ENCODE peak calls at places on chromosomes 11 and 22, in seven cellular contexts. One of them, this sample, is unnamed. For H3K36me3, the result is how much of the 10 kb centered on the place peaks cover.

GRCh38 chr11:5737091-5737490 is 843 bp downstream of the OR56B1 start:
- DNase-seq in PC-9: no peak
- DNase-seq in tibial artery: no peak
- DNase-seq in CD8-positive, alpha-beta T cell: no peak
- DNase-seq in upper lobe of right lung: no peak
- DNase-seq in GM23338: no peak
- DNase-seq in Peyer's patch: no peak
- DNase-seq in this sample: no peak

GRCh38 chr11:20088368-20089260 is 71.7 kb downstream of the DBX1 start:
- DNase-seq in PC-9: no peak
- DNase-seq in GM23338: no peak
- DNase-seq in tibial artery: no peak
- DNase-seq in Peyer's patch: no peak
- DNase-seq in CD8-positive, alpha-beta T cell: no peak
- DNase-seq in upper lobe of right lung: no peak
- DNase-seq in this sample: no peak

GRCh38 chr11:109547356-109548027 is 125.5 kb downstream of the C11orf87 start:
- DNase-seq in upper lobe of right lung: no peak
- DNase-seq in CD8-positive, alpha-beta T cell: no peak
- DNase-seq in GM23338: no peak
- DNase-seq in tibial artery: no peak
- DNase-seq in PC-9: peak
- DNase-seq in Peyer's patch: no peak
- DNase-seq in this sample: no peak

GRCh38 chr22:48057116-48057835 is 1294.8 kb downstream of the TBC1D22A start:
- DNase-seq in GM23338: no peak
- DNase-seq in CD8-positive, alpha-beta T cell: no peak
- DNase-seq in Peyer's patch: no peak
- DNase-seq in PC-9: no peak
- DNase-seq in tibial artery: peak
- DNase-seq in upper lobe of right lung: peak
- DNase-seq in this sample: no peak

GRCh38 chr11:3146612-3147256 is 18.4 kb downstream of the OSBPL5 start:
- DNase-seq in Peyer's patch: no peak
- DNase-seq in tibial artery: peak
- DNase-seq in GM23338: no peak
- DNase-seq in CD8-positive, alpha-beta T cell: no peak
- DNase-seq in upper lobe of right lung: no peak
- DNase-seq in PC-9: no peak
- DNase-seq in this sample: no peak

GRCh38 chr22:25448435-25449051 is 115.9 kb upstream of the GRK3 start:
- DNase-seq in PC-9: no peak
- DNase-seq in tibial artery: no peak
- DNase-seq in upper lobe of right lung: no peak
- DNase-seq in Peyer's patch: no peak
- DNase-seq in CD8-positive, alpha-beta T cell: no peak
- DNase-seq in GM23338: peak
- DNase-seq in this sample: no peak

GRCh38 chr11:92276773-92277172 is 52.2 kb downstream of the FAT3 start:
- DNase-seq in upper lobe of right lung: no peak
- DNase-seq in Peyer's patch: no peak
- DNase-seq in GM23338: no peak
- DNase-seq in PC-9: no peak
- DNase-seq in tibial artery: no peak
- DNase-seq in CD8-positive, alpha-beta T cell: no peak
- DNase-seq in this sample: no peak

GRCh38 chr11:34601085-34601444 is 19.8 kb upstream of the EHF start:
- DNase-seq in PC-9: no peak
- DNase-seq in CD8-positive, alpha-beta T cell: no peak
- DNase-seq in Peyer's patch: no peak
- DNase-seq in GM23338: no peak
- DNase-seq in tibial artery: no peak
- DNase-seq in upper lobe of right lung: no peak
- DNase-seq in this sample: no peak

GRCh38 chr11:57648791-57649735 is 649 bp downstream of the YPEL4 start:
- DNase-seq in PC-9: no peak
- DNase-seq in CD8-positive, alpha-beta T cell: peak
- DNase-seq in GM23338: peak
- DNase-seq in upper lobe of right lung: no peak
- DNase-seq in tibial artery: no peak
- DNase-seq in Peyer's patch: no peak
- DNase-seq in this sample: no peak

GRCh38 chr11:11582261-11582701 is 39.5 kb downstream of the GALNT18 start:
- DNase-seq in tibial artery: no peak
- DNase-seq in CD8-positive, alpha-beta T cell: no peak
- DNase-seq in Peyer's patch: no peak
- DNase-seq in GM23338: no peak
- DNase-seq in upper lobe of right lung: no peak
- DNase-seq in PC-9: no peak
- DNase-seq in this sample: no peak

GRCh38 chr11:132838621-132839020 is 693.7 kb downstream of the OPCML start:
- DNase-seq in PC-9: no peak
- DNase-seq in GM23338: no peak
- DNase-seq in upper lobe of right lung: no peak
- DNase-seq in tibial artery: no peak
- DNase-seq in CD8-positive, alpha-beta T cell: no peak
- DNase-seq in Peyer's patch: no peak
- DNase-seq in this sample: no peak

GRCh38 chr11:17746096-17746495 is 11.5 kb downstream of the KCNC1 start:
- DNase-seq in CD8-positive, alpha-beta T cell: no peak
- DNase-seq in Peyer's patch: no peak
- DNase-seq in tibial artery: peak
- DNase-seq in GM23338: no peak
- DNase-seq in upper lobe of right lung: peak
- DNase-seq in PC-9: no peak
- DNase-seq in this sample: no peak

GRCh38 chr11:60767388-60767811 is 10.7 kb downstream of the MS4A15 start:
- DNase-seq in CD8-positive, alpha-beta T cell: no peak
- DNase-seq in upper lobe of right lung: peak
- DNase-seq in GM23338: peak
- DNase-seq in Peyer's patch: no peak
- DNase-seq in tibial artery: peak
- DNase-seq in PC-9: no peak
- DNase-seq in this sample: no peak

GRCh38 chr11:76770642-76771445 is 12.3 kb upstream of the TSKU start:
- DNase-seq in PC-9: peak
- DNase-seq in tibial artery: peak
- DNase-seq in CD8-positive, alpha-beta T cell: no peak
- DNase-seq in upper lobe of right lung: no peak
- DNase-seq in Peyer's patch: peak
- DNase-seq in GM23338: no peak
- DNase-seq in this sample: no peak

GRCh38 chr11:110125632-110126031 is 32.4 kb downstream of the ZC3H12C start:
- DNase-seq in PC-9: no peak
- DNase-seq in upper lobe of right lung: no peak
- DNase-seq in CD8-positive, alpha-beta T cell: no peak
- DNase-seq in Peyer's patch: no peak
- DNase-seq in GM23338: no peak
- DNase-seq in tibial artery: no peak
- DNase-seq in this sample: no peak

GRCh38 chr11:134854391-134854991 is 442.4 kb upstream of the B3GAT1 start:
- DNase-seq in CD8-positive, alpha-beta T cell: no peak
- DNase-seq in upper lobe of right lung: no peak
- DNase-seq in GM23338: no peak
- DNase-seq in tibial artery: no peak
- DNase-seq in Peyer's patch: no peak
- DNase-seq in PC-9: no peak
- DNase-seq in this sample: no peak

GRCh38 chr11:83801799-83802198 is 515.6 kb upstream of the CCDC90B start:
- DNase-seq in GM23338: peak
- DNase-seq in CD8-positive, alpha-beta T cell: no peak
- DNase-seq in tibial artery: no peak
- DNase-seq in Peyer's patch: no peak
- DNase-seq in upper lobe of right lung: no peak
- DNase-seq in PC-9: no peak
- DNase-seq in this sample: no peak

GRCh38 chr11:79485694-79486093 is 44.9 kb upstream of the TENM4 start:
- DNase-seq in Peyer's patch: no peak
- DNase-seq in GM23338: peak
- DNase-seq in PC-9: no peak
- DNase-seq in CD8-positive, alpha-beta T cell: no peak
- DNase-seq in upper lobe of right lung: no peak
- DNase-seq in tibial artery: no peak
- DNase-seq in this sample: no peak

GRCh38 chr22:46069518-46070214 is 80.7 kb upstream of the PPARA start:
- DNase-seq in GM23338: no peak
- DNase-seq in upper lobe of right lung: peak
- DNase-seq in tibial artery: peak
- DNase-seq in CD8-positive, alpha-beta T cell: no peak
- DNase-seq in Peyer's patch: peak
- DNase-seq in PC-9: peak
- DNase-seq in this sample: peak

GRCh38 chr11:84117394-84117793 is 831.2 kb upstream of the CCDC90B start:
- DNase-seq in upper lobe of right lung: no peak
- DNase-seq in Peyer's patch: no peak
- DNase-seq in tibial artery: no peak
- DNase-seq in CD8-positive, alpha-beta T cell: no peak
- DNase-seq in GM23338: no peak
- DNase-seq in PC-9: no peak
- DNase-seq in this sample: no peak

GRCh38 chr22:36419912-36420882 is 32.4 kb upstream of the MYH9 start:
- DNase-seq in Peyer's patch: peak
- DNase-seq in PC-9: no peak
- DNase-seq in GM23338: no peak
- DNase-seq in upper lobe of right lung: no peak
- DNase-seq in CD8-positive, alpha-beta T cell: no peak
- DNase-seq in tibial artery: no peak
- DNase-seq in this sample: no peak
- H3K27ac ChIP-seq in Peyer's patch: peak
- H3K27ac ChIP-seq in PC-9: peak
- H3K27ac ChIP-seq in GM23338: no peak
- H3K27ac ChIP-seq in upper lobe of right lung: peak
- H3K27ac ChIP-seq in CD8-positive, alpha-beta T cell: no peak
- H3K27ac ChIP-seq in tibial artery: peak
- H3K27ac ChIP-seq in this sample: peak

GRCh38 chr11:119580751-119581150 is 148.2 kb downstream of the NECTIN1 start:
- DNase-seq in PC-9: no peak
- DNase-seq in CD8-positive, alpha-beta T cell: no peak
- DNase-seq in tibial artery: no peak
- DNase-seq in GM23338: no peak
- DNase-seq in upper lobe of right lung: no peak
- DNase-seq in Peyer's patch: no peak
- DNase-seq in this sample: no peak

GRCh38 chr11:119586181-119586580 is 142.8 kb downstream of the NECTIN1 start:
- DNase-seq in CD8-positive, alpha-beta T cell: no peak
- DNase-seq in GM23338: no peak
- DNase-seq in Peyer's patch: peak
- DNase-seq in upper lobe of right lung: no peak
- DNase-seq in tibial artery: no peak
- DNase-seq in PC-9: no peak
- DNase-seq in this sample: no peak

GRCh38 chr11:119585038-119585666 is 143.8 kb downstream of the NECTIN1 start:
- DNase-seq in GM23338: peak
- DNase-seq in Peyer's patch: peak
- DNase-seq in tibial artery: no peak
- DNase-seq in CD8-positive, alpha-beta T cell: no peak
- DNase-seq in upper lobe of right lung: no peak
- DNase-seq in PC-9: peak
- DNase-seq in this sample: no peak

GRCh38 chr11:119584193-119585037 is 144.6 kb downstream of the NECTIN1 start:
- DNase-seq in CD8-positive, alpha-beta T cell: no peak
- DNase-seq in Peyer's patch: peak
- DNase-seq in tibial artery: no peak
- DNase-seq in upper lobe of right lung: peak
- DNase-seq in PC-9: peak
- DNase-seq in GM23338: peak
- DNase-seq in this sample: peak

GRCh38 chr11:119583585-119583984 is 145.4 kb downstream of the NECTIN1 start:
- DNase-seq in PC-9: no peak
- DNase-seq in upper lobe of right lung: no peak
- DNase-seq in GM23338: peak
- DNase-seq in CD8-positive, alpha-beta T cell: no peak
- DNase-seq in Peyer's patch: peak
- DNase-seq in tibial artery: no peak
- DNase-seq in this sample: no peak
- TF ChIP-seq CTCF in PC-9: no peak
- TF ChIP-seq CTCF in upper lobe of right lung: no peak
- TF ChIP-seq CTCF in GM23338: peak
- TF ChIP-seq CTCF in CD8-positive, alpha-beta T cell: no peak
- TF ChIP-seq CTCF in Peyer's patch: no peak
- TF ChIP-seq CTCF in tibial artery: no peak
- TF ChIP-seq CTCF in this sample: no peak

DNA sequence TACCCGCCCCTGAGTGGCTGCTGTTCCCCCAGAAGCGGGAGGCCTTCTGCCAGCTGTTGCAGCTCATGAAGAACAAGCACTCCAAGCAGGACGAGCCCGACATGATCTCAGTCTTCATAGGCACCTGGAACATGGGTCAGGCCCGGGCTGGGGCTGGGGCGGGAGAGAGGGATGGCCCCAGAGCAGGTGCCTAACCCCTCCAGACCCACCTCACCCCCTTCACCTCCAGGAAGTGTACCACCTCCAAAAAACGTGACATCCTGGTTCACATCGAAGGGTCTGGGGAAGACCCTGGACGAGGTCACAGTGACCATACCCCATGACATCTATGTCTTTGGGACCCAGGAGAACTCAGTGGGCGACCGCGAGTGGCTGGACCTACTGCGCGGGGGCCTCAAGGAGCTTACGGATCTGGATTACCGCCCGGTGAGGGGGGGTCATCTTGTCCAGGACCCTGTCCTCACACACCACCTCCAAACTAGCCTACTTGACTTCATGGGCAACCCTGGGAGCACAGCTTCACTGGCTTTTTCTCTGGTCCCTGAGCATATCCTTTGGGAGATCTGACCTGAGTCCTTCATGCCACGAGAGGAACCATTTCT is 6.3 kb downstream of the INPPL1 start:
- DNase-seq in tibial artery: no peak
- DNase-seq in CD8-positive, alpha-beta T cell: no peak
- DNase-seq in PC-9: no peak
- DNase-seq in upper lobe of right lung: peak
- DNase-seq in GM23338: no peak
- DNase-seq in Peyer's patch: peak
- DNase-seq in this sample: no peak
- H3K36me3 ChIP-seq in tibial artery: half or more
- H3K36me3 ChIP-seq in CD8-positive, alpha-beta T cell: under half
- H3K36me3 ChIP-seq in PC-9: under half
- H3K36me3 ChIP-seq in upper lobe of right lung: half or more
- H3K36me3 ChIP-seq in GM23338: under half
- H3K36me3 ChIP-seq in Peyer's patch: under half
- H3K36me3 ChIP-seq in this sample: half or more

DNA sequence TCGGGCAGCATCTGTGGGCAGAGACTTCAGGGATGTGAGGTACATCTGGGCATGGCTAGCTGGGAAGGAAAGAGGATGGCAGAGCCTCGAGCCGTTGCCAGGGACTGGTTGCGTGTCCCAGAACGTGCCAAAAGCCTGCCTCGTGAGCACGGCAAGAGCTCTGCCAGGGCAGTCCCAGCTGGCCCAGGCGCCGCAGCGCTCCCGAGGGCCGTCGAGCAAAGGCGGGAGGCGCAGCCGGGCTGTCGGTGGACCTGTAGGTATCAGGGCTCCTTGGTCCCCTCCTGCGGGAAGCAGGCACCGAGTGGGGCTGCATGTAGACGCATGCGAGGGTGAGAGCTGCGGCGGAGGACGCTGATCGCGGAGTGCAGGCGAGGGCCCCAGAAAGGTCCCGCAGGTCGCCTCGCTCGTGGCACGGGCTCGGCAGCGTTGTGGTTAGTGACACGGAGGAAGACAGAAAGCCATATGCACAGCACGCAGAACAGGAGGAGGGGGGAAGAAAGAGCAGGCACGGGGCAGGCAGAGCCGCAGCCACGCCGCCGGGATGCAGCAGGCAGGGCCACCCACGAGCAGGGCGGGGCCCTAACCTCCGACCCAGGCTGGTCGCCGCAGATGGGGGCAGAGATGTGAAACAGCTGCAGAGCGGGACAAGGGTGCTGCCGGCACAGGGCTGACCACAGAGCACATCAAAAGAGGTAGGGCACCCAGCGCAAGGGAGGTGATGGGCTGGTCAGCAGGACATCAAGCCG is 18.0 kb downstream of the LSP1 start:
- DNase-seq in upper lobe of right lung: peak
- DNase-seq in tibial artery: peak
- DNase-seq in PC-9: no peak
- DNase-seq in GM23338: peak
- DNase-seq in Peyer's patch: no peak
- DNase-seq in CD8-positive, alpha-beta T cell: peak
- DNase-seq in this sample: peak
- H3K27ac ChIP-seq in upper lobe of right lung: no peak
- H3K27ac ChIP-seq in tibial artery: peak
- H3K27ac ChIP-seq in PC-9: no peak
- H3K27ac ChIP-seq in GM23338: no peak
- H3K27ac ChIP-seq in Peyer's patch: peak
- H3K27ac ChIP-seq in CD8-positive, alpha-beta T cell: peak
- H3K27ac ChIP-seq in this sample: peak

This sample was measured in heart right ventricle.